ENCODE peak calls at places on chromosomes 2 and 18, in nine cellular contexts. E is endodermal cell; A is aorta; J is tibial artery; W is HCT116; V is adrenal gland; Z is sigmoid colon; P is CD8-positive, alpha-beta memory T cell; R is CD8-positive, alpha-beta T cell. H is an unnamed sample.

GRCh38 chr2:71646028-71646427 is 192.7 kb downstream of the DYSF start:
- DNase-seq in W (no peak), E (no peak), V (peak), P (no peak), Z (peak), J (peak), A (peak), R (no peak), H (peak)

GRCh38 chr2:168574856-168575630 is 119.0 kb downstream of the CERS6 start:
- DNase-seq in E (no peak), V (no peak), W (no peak), P (no peak), Z (no peak), R (no peak), A (no peak), J (no peak), H (no peak)

GRCh38 chr2:140200307-140200706 is 1420.1 kb upstream of the NXPH2 start:
- DNase-seq in J (no peak), Z (no peak), W (no peak), V (no peak), A (no peak), P (no peak), R (no peak), E (no peak), H (no peak)

GRCh38 chr2:158204741-158205165 is 103.1 kb downstream of the UPP2 start:
- DNase-seq in E (no peak), R (no peak), W (no peak), V (no peak), A (no peak), J (no peak), P (no peak), Z (no peak), H (no peak)

GRCh38 chr2:101516833-101517690 is 42.1 kb upstream of the RFX8 start:
- DNase-seq in E (no peak), V (no peak), P (no peak), J (no peak), Z (no peak), R (no peak), W (peak), A (no peak), H (no peak)

GRCh38 chr2:71531522-71532047 is 78.2 kb downstream of the DYSF start:
- DNase-seq in V (peak), P (no peak), R (no peak), Z (no peak), J (peak), A (no peak), E (peak), W (peak), H (no peak)

GRCh38 chr2:48120759-48121242 is 214.5 kb upstream of the FBXO11 start:
- DNase-seq in V (peak), P (no peak), R (no peak), J (no peak), A (no peak), W (no peak), E (no peak), Z (no peak), H (no peak)

GRCh38 chr2:41966920-41967319 is 80.9 kb upstream of the PKDCC start:
- DNase-seq in Z (peak), V (no peak), R (no peak), A (peak), P (no peak), W (no peak), E (peak), J (peak), H (no peak)

GRCh38 chr2:110116033-110116710 is 550 bp upstream of the MALL start:
- DNase-seq in V (peak), A (peak), E (peak), J (peak), P (no peak), R (no peak), Z (no peak), W (peak), H (peak)

GRCh38 chr2:20050104-20050711 is 1.2 kb downstream of the LAPTM4A start:
- DNase-seq in A (no peak), V (peak), Z (no peak), J (no peak), R (no peak), P (peak), W (no peak), E (no peak), H (no peak)

GRCh38 chr2:38509322-38509946 is 93.3 kb downstream of the HNRNPLL start:
- DNase-seq in Z (no peak), V (no peak), J (no peak), E (no peak), W (no peak), P (no peak), A (no peak), R (no peak), H (no peak)

GRCh38 chr18:2070636-2071035 is 500.7 kb downstream of the METTL4 start:
- DNase-seq in P (no peak), A (no peak), J (no peak), V (no peak), W (no peak), E (no peak), R (no peak), Z (no peak), H (no peak)

GRCh38 chr2:217360781-217361485 is 501.1 kb upstream of the TNP1 start:
- DNase-seq in E (no peak), P (no peak), R (no peak), W (no peak), A (no peak), J (peak), V (peak), Z (peak), H (no peak)

GRCh38 chr2:109387221-109387735 is 226.5 kb downstream of the SEPTIN10 start:
- DNase-seq in Z (peak), P (no peak), J (peak), W (no peak), R (no peak), V (no peak), E (no peak), A (peak), H (peak)

GRCh38 chr2:208189782-208190181 is at the start of gene C2orf80:
- DNase-seq in P (no peak), W (no peak), A (no peak), Z (no peak), J (no peak), V (no peak), R (no peak), E (no peak), H (no peak)

GRCh38 chr18:61892683-61893303 is at the start of gene RNF152:
- DNase-seq in E (peak), W (no peak), R (no peak), Z (peak), J (peak), A (peak), P (no peak), V (peak), H (peak)

GRCh38 chr2:151977631-151978030 is 121.2 kb downstream of the CACNB4 start:
- DNase-seq in W (no peak), P (no peak), E (no peak), V (no peak), J (no peak), Z (no peak), R (no peak), A (no peak), H (no peak)

GRCh38 chr2:218745559-218746469 is 35.2 kb downstream of the TTLL4 start:
- DNase-seq in Z (peak), V (peak), A (no peak), E (no peak), P (no peak), J (no peak), W (peak), R (no peak), H (peak)

GRCh38 chr2:48768669-48769068 is 13.1 kb upstream of the LHCGR start:
- DNase-seq in A (no peak), R (no peak), Z (no peak), J (no peak), V (no peak), W (no peak), P (no peak), E (no peak), H (no peak)

GRCh38 chr2:120786038-120786437 is 50.4 kb downstream of the GLI2 start:
- DNase-seq in V (no peak), W (no peak), J (no peak), A (no peak), Z (no peak), R (no peak), E (peak), P (no peak), H (no peak)

GRCh38 chr2:120783371-120783791 is 47.7 kb downstream of the GLI2 start:
- DNase-seq in J (no peak), P (no peak), A (no peak), W (peak), V (no peak), Z (no peak), R (no peak), E (no peak), H (no peak)

GRCh38 chr2:120786559-120786960 is 50.9 kb downstream of the GLI2 start:
- DNase-seq in A (no peak), R (no peak), J (no peak), P (no peak), Z (no peak), W (no peak), E (peak), V (no peak), H (no peak)

GRCh38 chr2:120785228-120785966 is 49.7 kb downstream of the GLI2 start:
- DNase-seq in W (no peak), J (no peak), R (no peak), E (peak), A (no peak), V (no peak), P (no peak), Z (no peak), H (no peak)

GRCh38 chr2:120783969-120784372 is 48.3 kb downstream of the GLI2 start:
- DNase-seq in Z (no peak), A (no peak), R (no peak), J (no peak), E (no peak), V (no peak), W (no peak), P (no peak), H (no peak)
- H3K27ac ChIP-seq in Z (no peak), A (no peak), R (no peak), J (no peak), E (no peak), V (peak), W (no peak), P (no peak), H (no peak)

GRCh38 chr2:85429213-85429923 is 10.9 kb downstream of the SH2D6 start:
- DNase-seq in J (no peak), P (no peak), E (no peak), A (no peak), V (no peak), Z (no peak), W (no peak), R (no peak), H (no peak)

GRCh38 chr2:85429924-85430289 is 11.4 kb downstream of the SH2D6 start:
- DNase-seq in A (no peak), R (no peak), V (no peak), P (no peak), J (peak), Z (no peak), W (no peak), E (no peak), H (no peak)

GRCh38 chr2:85433511-85434089 is 15.1 kb downstream of the SH2D6 start:
- DNase-seq in W (no peak), E (peak), A (peak), J (peak), V (peak), R (no peak), P (no peak), Z (peak), H (peak)

GRCh38 chr2:85430780-85431601 is 12.5 kb downstream of the SH2D6 start:
- DNase-seq in E (peak), W (no peak), A (no peak), P (no peak), V (no peak), R (no peak), J (peak), Z (no peak), H (no peak)

DNA sequence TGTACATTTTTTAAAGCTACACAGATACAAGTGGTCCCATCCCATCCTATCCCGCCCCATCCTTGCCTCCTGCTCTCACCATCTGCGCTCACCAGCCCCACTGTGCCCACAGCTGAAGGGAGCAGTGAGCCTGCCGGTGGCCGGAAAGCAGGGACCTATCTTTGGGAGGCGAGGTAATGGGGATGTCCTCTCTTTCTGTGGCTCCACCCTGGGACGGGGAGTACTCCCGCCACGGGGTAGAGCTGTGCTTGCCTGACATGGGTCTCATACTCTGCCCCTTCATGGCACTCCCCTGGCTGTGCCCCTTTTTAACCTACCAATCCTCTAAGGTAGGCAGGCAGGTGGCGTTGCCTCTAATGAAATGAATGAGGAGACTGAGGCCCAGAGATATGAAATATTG is 13.3 kb downstream of the SH2D6 start:
- DNase-seq in E (no peak), P (no peak), Z (no peak), A (no peak), J (peak), V (no peak), W (no peak), R (no peak), H (no peak)
- H3K27ac ChIP-seq in E (peak), P (no peak), Z (no peak), A (no peak), J (no peak), V (no peak), W (no peak), R (no peak), H (no peak)

GRCh38 chr2:40330086-40330485 is 121.8 kb downstream of the SLC8A1 start:
- DNase-seq in V (no peak), R (no peak), W (no peak), E (no peak), Z (no peak), A (no peak), J (no peak), P (no peak), H (no peak)

GRCh38 chr2:40329739-40330047 is 122.2 kb downstream of the SLC8A1 start:
- DNase-seq in R (no peak), E (no peak), P (no peak), W (no peak), V (no peak), A (no peak), J (no peak), Z (peak), H (peak)

DNA sequence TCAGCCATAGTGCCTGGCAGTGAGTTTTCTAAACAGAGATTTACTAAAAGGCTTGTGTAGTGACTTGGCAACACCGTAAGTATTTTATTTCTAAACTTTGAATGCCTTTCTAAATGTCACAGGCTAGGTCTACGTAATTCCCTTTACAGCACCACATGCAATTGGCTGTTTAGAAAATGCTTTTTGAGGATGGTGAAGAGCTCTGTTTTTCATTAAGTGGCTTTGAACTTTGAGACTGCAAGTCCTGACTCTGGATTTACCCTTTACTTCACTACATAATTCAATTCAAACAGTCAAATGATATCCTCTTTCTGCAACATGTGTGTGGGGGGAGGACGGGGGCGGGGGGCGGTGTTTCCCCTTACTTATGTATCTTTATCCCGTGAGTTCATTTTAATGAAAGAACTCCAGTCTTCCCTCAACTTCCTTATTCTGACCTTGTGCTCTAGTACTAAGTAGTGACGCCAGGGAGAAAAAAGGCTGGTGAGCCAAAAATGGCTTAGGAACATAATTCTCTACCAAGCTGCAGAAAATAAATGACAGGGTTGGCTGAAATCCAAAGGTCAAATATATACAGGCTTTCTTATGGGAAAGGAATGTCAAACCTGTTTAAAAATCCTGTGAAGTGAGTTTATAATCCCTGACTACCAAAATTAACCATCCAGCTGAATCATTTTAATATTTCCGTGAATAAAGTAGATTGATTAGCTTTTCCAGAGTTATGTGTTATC is 119.6 kb downstream of the SLC8A1 start:
- DNase-seq in Z (no peak), A (no peak), W (no peak), P (no peak), R (no peak), E (no peak), V (peak), J (no peak), H (no peak)
- H3K27ac ChIP-seq in Z (peak), A (no peak), W (no peak), P (no peak), R (no peak), E (no peak), V (peak), J (peak), H (peak)

DNA sequence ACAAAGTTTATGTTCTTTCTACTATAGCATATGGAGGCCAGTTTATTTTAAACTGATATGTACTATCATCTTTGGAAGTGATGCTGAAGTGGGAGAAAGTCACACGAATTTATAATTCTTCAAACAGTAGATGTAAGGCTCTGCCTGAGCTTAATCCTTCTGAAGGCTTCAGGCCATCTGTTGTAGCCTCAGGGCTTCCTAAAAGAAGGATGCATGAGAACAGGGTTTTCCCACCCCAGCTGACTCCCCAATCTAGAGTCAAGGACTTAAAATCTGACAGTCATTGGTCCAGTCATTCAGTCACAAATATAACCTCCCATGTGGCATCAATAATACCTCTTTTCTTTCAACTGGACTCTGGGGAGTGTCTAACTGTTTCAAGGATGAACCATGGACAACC is 330.5 kb downstream of the KCNS3 start:
- DNase-seq in Z (no peak), W (no peak), R (no peak), V (no peak), P (no peak), J (no peak), A (no peak), E (no peak), H (no peak)
- H3K27ac ChIP-seq in Z (no peak), W (no peak), R (no peak), V (no peak), P (no peak), J (no peak), A (no peak), E (no peak), H (no peak)

GRCh38 chr2:25252291-25253152 is 84.1 kb upstream of the POMC start:
- DNase-seq in J (no peak), E (peak), V (peak), W (no peak), P (peak), A (peak), R (no peak), Z (peak), H (peak)
- H3K27ac ChIP-seq in J (peak), E (peak), V (peak), W (no peak), P (no peak), A (no peak), R (no peak), Z (peak), H (peak)

DNA sequence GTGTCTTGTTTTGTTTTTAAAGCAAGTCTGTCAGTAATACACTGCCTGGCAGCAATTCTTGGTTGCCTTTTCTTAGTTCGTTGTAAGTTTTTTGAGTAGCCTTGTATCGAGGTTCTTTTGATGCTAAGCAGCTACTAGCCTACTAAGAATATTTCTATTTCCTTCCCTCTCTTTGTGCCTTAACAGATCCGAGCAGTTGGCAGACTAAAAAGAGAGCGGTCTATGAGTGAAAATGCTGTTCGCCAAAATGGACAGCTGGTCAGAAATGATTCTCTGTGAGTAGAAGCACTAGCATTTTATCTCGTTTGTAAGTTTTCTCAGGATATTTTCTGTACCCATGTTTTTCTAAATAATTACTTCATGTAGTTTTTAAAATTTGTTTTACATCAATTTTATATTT is 15.1 kb downstream of the MFF start:
- DNase-seq in E (no peak), P (no peak), V (no peak), J (no peak), A (no peak), Z (no peak), R (no peak), W (no peak), H (no peak)
- H3K27ac ChIP-seq in E (no peak), P (no peak), V (no peak), J (no peak), A (no peak), Z (no peak), R (no peak), W (no peak), H (no peak)

DNA sequence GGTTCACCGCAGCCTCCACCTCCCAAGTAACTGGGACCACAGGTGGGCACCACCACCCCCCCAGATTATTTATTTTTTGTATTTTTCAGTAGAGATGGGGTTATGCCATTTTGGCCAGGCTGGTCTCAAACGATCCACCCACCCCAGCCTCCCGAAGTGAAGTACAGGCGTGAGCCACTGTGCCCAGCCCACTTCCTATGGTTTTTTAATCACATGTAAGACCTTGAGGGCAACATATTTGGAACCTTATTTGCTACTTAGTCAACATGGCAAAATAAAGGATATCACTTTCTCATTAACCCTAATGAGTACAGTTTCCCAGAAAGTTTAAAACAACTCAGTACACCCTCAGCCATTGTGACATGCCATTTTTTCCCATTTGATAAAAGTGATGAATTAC is 64.7 kb downstream of the EIF5B start:
- DNase-seq in E (no peak), V (no peak), R (no peak), J (no peak), P (no peak), A (no peak), W (no peak), Z (no peak), H (no peak)
- H3K27ac ChIP-seq in E (no peak), V (no peak), R (no peak), J (no peak), P (no peak), A (no peak), W (no peak), Z (no peak), H (no peak)

H was measured in heart left ventricle.